ENCODE peak calls at places on chromosomes 13 and 19, in ten cellular contexts. One of them, this sample, is unnamed.
A peak's percentile ranks its signal among the peaks of the same experiment; 100 is the strongest.

GRCh38 chr13:85093808-85094207 is 705.4 kb downstream of the SLITRK6 start:
- DNase-seq in Caco-2: no peak
- DNase-seq in right lobe of liver: no peak
- DNase-seq in pancreas: no peak
- DNase-seq in epithelial cell of esophagus: peak; percentile 61
- DNase-seq in CD8-positive, alpha-beta T cell: no peak
- DNase-seq in choroid plexus epithelial cell: peak; percentile 89
- DNase-seq in mesothelial cell of epicardium: no peak
- DNase-seq in fibroblast of lung: peak; percentile 22
- DNase-seq in AG09309: no peak
- DNase-seq in this sample: no peak

GRCh38 chr13:51025245-51025872 is 85.7 kb downstream of the C13orf42 start:
- DNase-seq in Caco-2: no peak
- DNase-seq in right lobe of liver: no peak
- DNase-seq in pancreas: no peak
- DNase-seq in epithelial cell of esophagus: no peak
- DNase-seq in CD8-positive, alpha-beta T cell: no peak
- DNase-seq in choroid plexus epithelial cell: no peak
- DNase-seq in mesothelial cell of epicardium: no peak
- DNase-seq in fibroblast of lung: peak; percentile 8
- DNase-seq in AG09309: no peak
- DNase-seq in this sample: no peak

GRCh38 chr19:35320285-35320706 is 8.7 kb upstream of the CD22 start:
- DNase-seq in Caco-2: no peak
- DNase-seq in right lobe of liver: no peak
- DNase-seq in pancreas: no peak
- DNase-seq in epithelial cell of esophagus: no peak
- DNase-seq in CD8-positive, alpha-beta T cell: no peak
- DNase-seq in choroid plexus epithelial cell: no peak
- DNase-seq in mesothelial cell of epicardium: no peak
- DNase-seq in fibroblast of lung: no peak
- DNase-seq in AG09309: no peak
- DNase-seq in this sample: no peak

GRCh38 chr13:40120781-40121180 is 465.3 kb downstream of the COG6 start:
- DNase-seq in Caco-2: no peak
- DNase-seq in right lobe of liver: no peak
- DNase-seq in pancreas: no peak
- DNase-seq in epithelial cell of esophagus: no peak
- DNase-seq in CD8-positive, alpha-beta T cell: no peak
- DNase-seq in choroid plexus epithelial cell: peak; percentile 56
- DNase-seq in mesothelial cell of epicardium: no peak
- DNase-seq in fibroblast of lung: peak; percentile 79
- DNase-seq in AG09309: peak; percentile 28
- DNase-seq in this sample: no peak

GRCh38 chr19:53958168-53958571 is 4.6 kb upstream of the CACNG8 start:
- DNase-seq in Caco-2: no peak
- DNase-seq in right lobe of liver: no peak
- DNase-seq in pancreas: no peak
- DNase-seq in epithelial cell of esophagus: no peak
- DNase-seq in CD8-positive, alpha-beta T cell: no peak
- DNase-seq in choroid plexus epithelial cell: peak; percentile 29
- DNase-seq in mesothelial cell of epicardium: no peak
- DNase-seq in fibroblast of lung: no peak
- DNase-seq in AG09309: no peak
- DNase-seq in this sample: no peak

GRCh38 chr13:99269627-99270252 is 11.6 kb upstream of the GPR18 start:
- DNase-seq in Caco-2: no peak
- DNase-seq in right lobe of liver: no peak
- DNase-seq in pancreas: no peak
- DNase-seq in epithelial cell of esophagus: peak; percentile 55
- DNase-seq in CD8-positive, alpha-beta T cell: no peak
- DNase-seq in choroid plexus epithelial cell: peak; percentile 87
- DNase-seq in mesothelial cell of epicardium: no peak
- DNase-seq in fibroblast of lung: peak; percentile 56
- DNase-seq in AG09309: peak; percentile 40
- DNase-seq in this sample: no peak

GRCh38 chr13:48398450-48399095 is 14.3 kb downstream of the LPAR6 start:
- DNase-seq in Caco-2: no peak
- DNase-seq in right lobe of liver: no peak
- DNase-seq in pancreas: no peak
- DNase-seq in epithelial cell of esophagus: peak; percentile 60
- DNase-seq in CD8-positive, alpha-beta T cell: no peak
- DNase-seq in choroid plexus epithelial cell: peak; percentile 47
- DNase-seq in mesothelial cell of epicardium: no peak
- DNase-seq in fibroblast of lung: peak; percentile 30
- DNase-seq in AG09309: no peak
- DNase-seq in this sample: no peak

GRCh38 chr13:42277618-42278276 is 5.8 kb downstream of the AKAP11 start:
- DNase-seq in Caco-2: no peak
- DNase-seq in right lobe of liver: no peak
- DNase-seq in pancreas: no peak
- DNase-seq in epithelial cell of esophagus: no peak
- DNase-seq in CD8-positive, alpha-beta T cell: no peak
- DNase-seq in choroid plexus epithelial cell: no peak
- DNase-seq in mesothelial cell of epicardium: no peak
- DNase-seq in fibroblast of lung: peak; percentile 35
- DNase-seq in AG09309: no peak
- DNase-seq in this sample: no peak

GRCh38 chr13:71464673-71465072 is 402.3 kb downstream of the DACH1 start:
- DNase-seq in Caco-2: no peak
- DNase-seq in right lobe of liver: no peak
- DNase-seq in pancreas: no peak
- DNase-seq in epithelial cell of esophagus: no peak
- DNase-seq in CD8-positive, alpha-beta T cell: no peak
- DNase-seq in choroid plexus epithelial cell: no peak
- DNase-seq in mesothelial cell of epicardium: no peak
- DNase-seq in fibroblast of lung: peak; percentile 4
- DNase-seq in AG09309: no peak
- DNase-seq in this sample: no peak

GRCh38 chr13:60338754-60339153 is 58.3 kb upstream of the TDRD3 start:
- DNase-seq in Caco-2: no peak
- DNase-seq in right lobe of liver: no peak
- DNase-seq in pancreas: no peak
- DNase-seq in epithelial cell of esophagus: no peak
- DNase-seq in CD8-positive, alpha-beta T cell: no peak
- DNase-seq in choroid plexus epithelial cell: no peak
- DNase-seq in mesothelial cell of epicardium: no peak
- DNase-seq in fibroblast of lung: no peak
- DNase-seq in AG09309: no peak
- DNase-seq in this sample: no peak

GRCh38 chr19:34662919-34663318 is 14.0 kb downstream of the SCGB2B2 start:
- DNase-seq in Caco-2: no peak
- DNase-seq in right lobe of liver: no peak
- DNase-seq in pancreas: no peak
- DNase-seq in epithelial cell of esophagus: peak; percentile 36
- DNase-seq in CD8-positive, alpha-beta T cell: peak; percentile 33
- DNase-seq in choroid plexus epithelial cell: peak; percentile 33
- DNase-seq in mesothelial cell of epicardium: no peak
- DNase-seq in fibroblast of lung: no peak
- DNase-seq in AG09309: no peak
- DNase-seq in this sample: no peak

GRCh38 chr13:114068723-114069322 is 63.6 kb downstream of the RASA3 start:
- DNase-seq in Caco-2: no peak
- DNase-seq in right lobe of liver: no peak
- DNase-seq in pancreas: no peak
- DNase-seq in epithelial cell of esophagus: peak; percentile 45
- DNase-seq in CD8-positive, alpha-beta T cell: no peak
- DNase-seq in choroid plexus epithelial cell: peak; percentile 75
- DNase-seq in mesothelial cell of epicardium: no peak
- DNase-seq in fibroblast of lung: peak; percentile 64
- DNase-seq in AG09309: no peak
- DNase-seq in this sample: no peak

GRCh38 chr19:861756-862528 is 2.5 kb downstream of the CFD start:
- DNase-seq in Caco-2: peak; percentile 66
- DNase-seq in right lobe of liver: no peak
- DNase-seq in pancreas: no peak
- DNase-seq in epithelial cell of esophagus: peak; percentile 66
- DNase-seq in CD8-positive, alpha-beta T cell: peak; percentile 66
- DNase-seq in choroid plexus epithelial cell: peak; percentile 31
- DNase-seq in mesothelial cell of epicardium: no peak
- DNase-seq in fibroblast of lung: no peak
- DNase-seq in AG09309: no peak
- DNase-seq in this sample: no peak

GRCh38 chr19:41687419-41687818 is 651 bp downstream of the CEACAM7 start:
- DNase-seq in Caco-2: no peak
- DNase-seq in right lobe of liver: no peak
- DNase-seq in pancreas: no peak
- DNase-seq in epithelial cell of esophagus: no peak
- DNase-seq in CD8-positive, alpha-beta T cell: no peak
- DNase-seq in choroid plexus epithelial cell: no peak
- DNase-seq in mesothelial cell of epicardium: no peak
- DNase-seq in fibroblast of lung: no peak
- DNase-seq in AG09309: no peak
- DNase-seq in this sample: no peak

GRCh38 chr13:35618565-35619083 is 142.1 kb upstream of the MAB21L1 start:
- DNase-seq in Caco-2: no peak
- DNase-seq in right lobe of liver: no peak
- DNase-seq in pancreas: no peak
- DNase-seq in epithelial cell of esophagus: no peak
- DNase-seq in CD8-positive, alpha-beta T cell: no peak
- DNase-seq in choroid plexus epithelial cell: no peak
- DNase-seq in mesothelial cell of epicardium: no peak
- DNase-seq in fibroblast of lung: no peak
- DNase-seq in AG09309: no peak
- DNase-seq in this sample: no peak

GRCh38 chr13:77554079-77554478 is 18.6 kb downstream of the SCEL start:
- DNase-seq in Caco-2: no peak
- DNase-seq in right lobe of liver: no peak
- DNase-seq in pancreas: no peak
- DNase-seq in epithelial cell of esophagus: peak; percentile 75
- DNase-seq in CD8-positive, alpha-beta T cell: no peak
- DNase-seq in choroid plexus epithelial cell: no peak
- DNase-seq in mesothelial cell of epicardium: no peak
- DNase-seq in fibroblast of lung: no peak
- DNase-seq in AG09309: no peak
- DNase-seq in this sample: no peak

GRCh38 chr19:45496349-45496953 is 396 bp downstream of the RTN2 start:
- DNase-seq in Caco-2: no peak
- DNase-seq in right lobe of liver: peak; percentile 64
- DNase-seq in pancreas: no peak
- DNase-seq in epithelial cell of esophagus: no peak
- DNase-seq in CD8-positive, alpha-beta T cell: peak; percentile 53
- DNase-seq in choroid plexus epithelial cell: no peak
- DNase-seq in mesothelial cell of epicardium: peak; percentile 80
- DNase-seq in fibroblast of lung: no peak
- DNase-seq in AG09309: no peak
- DNase-seq in this sample: peak; percentile 41

GRCh38 chr19:19774354-19775033 is 41.6 kb upstream of the ZNF14 start:
- DNase-seq in Caco-2: no peak
- DNase-seq in right lobe of liver: no peak
- DNase-seq in pancreas: no peak
- DNase-seq in epithelial cell of esophagus: no peak
- DNase-seq in CD8-positive, alpha-beta T cell: no peak
- DNase-seq in choroid plexus epithelial cell: no peak
- DNase-seq in mesothelial cell of epicardium: no peak
- DNase-seq in fibroblast of lung: no peak
- DNase-seq in AG09309: no peak
- DNase-seq in this sample: no peak

GRCh38 chr13:33057019-33057785 is 41.0 kb downstream of the KL start:
- DNase-seq in Caco-2: no peak
- DNase-seq in right lobe of liver: no peak
- DNase-seq in pancreas: no peak
- DNase-seq in epithelial cell of esophagus: peak; percentile 7
- DNase-seq in CD8-positive, alpha-beta T cell: no peak
- DNase-seq in choroid plexus epithelial cell: peak; percentile 55
- DNase-seq in mesothelial cell of epicardium: no peak
- DNase-seq in fibroblast of lung: no peak
- DNase-seq in AG09309: no peak
- DNase-seq in this sample: no peak
- TF ChIP-seq CTCF in Caco-2: peak; percentile 55
- TF ChIP-seq CTCF in right lobe of liver: peak; percentile 20
- TF ChIP-seq CTCF in pancreas: no peak
- TF ChIP-seq CTCF in epithelial cell of esophagus: peak; percentile 51
- TF ChIP-seq CTCF in CD8-positive, alpha-beta T cell: no peak
- TF ChIP-seq CTCF in choroid plexus epithelial cell: peak; percentile 74
- TF ChIP-seq CTCF in mesothelial cell of epicardium: peak; percentile 28
- TF ChIP-seq CTCF in fibroblast of lung: peak; percentile 57
- TF ChIP-seq CTCF in AG09309: peak; percentile 56
- TF ChIP-seq CTCF in this sample: peak; percentile 23

DNA sequence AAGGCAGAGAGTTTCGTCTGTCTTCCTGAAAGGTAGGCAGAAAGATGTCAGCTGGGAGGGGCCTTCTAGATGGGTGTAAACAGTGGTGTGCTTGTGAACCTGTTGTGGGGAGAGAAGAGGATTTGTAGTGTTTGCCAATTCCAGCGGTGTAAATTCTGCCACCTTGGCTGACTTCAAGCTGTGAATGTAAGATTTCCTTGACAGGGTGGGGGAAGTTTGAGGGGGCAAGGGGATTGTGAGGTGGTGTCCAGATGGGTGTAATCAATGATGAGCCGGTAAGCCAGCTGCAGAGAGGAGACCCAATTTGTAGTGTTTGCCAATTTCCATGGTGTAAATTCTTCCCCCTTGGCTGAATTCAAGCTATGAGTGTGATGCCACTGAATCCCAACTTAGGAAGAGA is 61.0 kb upstream of the ADGRE5 start:
- DNase-seq in Caco-2: no peak
- DNase-seq in right lobe of liver: no peak
- DNase-seq in pancreas: no peak
- DNase-seq in epithelial cell of esophagus: no peak
- DNase-seq in CD8-positive, alpha-beta T cell: no peak
- DNase-seq in choroid plexus epithelial cell: no peak
- DNase-seq in mesothelial cell of epicardium: no peak
- DNase-seq in fibroblast of lung: no peak
- DNase-seq in AG09309: no peak
- DNase-seq in this sample: no peak
- TF ChIP-seq CTCF in Caco-2: no peak
- TF ChIP-seq CTCF in right lobe of liver: no peak
- TF ChIP-seq CTCF in pancreas: no peak
- TF ChIP-seq CTCF in epithelial cell of esophagus: no peak
- TF ChIP-seq CTCF in CD8-positive, alpha-beta T cell: no peak
- TF ChIP-seq CTCF in choroid plexus epithelial cell: no peak
- TF ChIP-seq CTCF in mesothelial cell of epicardium: no peak
- TF ChIP-seq CTCF in fibroblast of lung: no peak
- TF ChIP-seq CTCF in AG09309: no peak
- TF ChIP-seq CTCF in this sample: no peak

GRCh38 chr19:30664358-30665058 is 292.3 kb downstream of the ZNF536 start:
- DNase-seq in Caco-2: no peak
- DNase-seq in right lobe of liver: peak; percentile 72
- DNase-seq in pancreas: peak; percentile 91
- DNase-seq in epithelial cell of esophagus: peak; percentile 15
- DNase-seq in CD8-positive, alpha-beta T cell: no peak
- DNase-seq in choroid plexus epithelial cell: peak; percentile 43
- DNase-seq in mesothelial cell of epicardium: no peak
- DNase-seq in fibroblast of lung: no peak
- DNase-seq in AG09309: no peak
- DNase-seq in this sample: no peak
- TF ChIP-seq CTCF in Caco-2: no peak
- TF ChIP-seq CTCF in right lobe of liver: peak; percentile 63
- TF ChIP-seq CTCF in pancreas: peak; percentile 44
- TF ChIP-seq CTCF in epithelial cell of esophagus: no peak
- TF ChIP-seq CTCF in CD8-positive, alpha-beta T cell: no peak
- TF ChIP-seq CTCF in choroid plexus epithelial cell: peak; percentile 38
- TF ChIP-seq CTCF in mesothelial cell of epicardium: peak; percentile 40
- TF ChIP-seq CTCF in fibroblast of lung: peak; percentile 47
- TF ChIP-seq CTCF in AG09309: peak; percentile 23
- TF ChIP-seq CTCF in this sample: peak; percentile 54

GRCh38 chr19:38514812-38515633 is 81.5 kb downstream of the RYR1 start:
- DNase-seq in Caco-2: peak; percentile 71
- DNase-seq in right lobe of liver: peak; percentile 66
- DNase-seq in pancreas: peak; percentile 52
- DNase-seq in epithelial cell of esophagus: peak; percentile 64
- DNase-seq in CD8-positive, alpha-beta T cell: peak; percentile 75
- DNase-seq in choroid plexus epithelial cell: peak; percentile 63
- DNase-seq in mesothelial cell of epicardium: peak; percentile 81
- DNase-seq in fibroblast of lung: peak; percentile 33
- DNase-seq in AG09309: no peak
- DNase-seq in this sample: peak; percentile 94
- TF ChIP-seq CTCF in Caco-2: peak; percentile 94
- TF ChIP-seq CTCF in right lobe of liver: peak; percentile 84
- TF ChIP-seq CTCF in pancreas: peak; percentile 84
- TF ChIP-seq CTCF in epithelial cell of esophagus: peak; percentile 86
- TF ChIP-seq CTCF in CD8-positive, alpha-beta T cell: peak; percentile 92
- TF ChIP-seq CTCF in choroid plexus epithelial cell: peak; percentile 85
- TF ChIP-seq CTCF in mesothelial cell of epicardium: peak; percentile 78
- TF ChIP-seq CTCF in fibroblast of lung: peak; percentile 78
- TF ChIP-seq CTCF in AG09309: peak; percentile 91
- TF ChIP-seq CTCF in this sample: peak; percentile 78

This sample was measured in D721Med.